ENCODE peak calls at places on chromosomes 3 and 15, in seven cellular contexts. One of them, this sample, is unnamed.
A peak's percentile ranks its signal among the peaks of the same experiment; 100 is the strongest.

GRCh38 chr3:69776289-69776688 is 37.0 kb downstream of the MITF start:
- DNase-seq in psoas muscle: no peak
- DNase-seq in progenitor cell of endocrine pancreas: no peak
- DNase-seq in AG09309: no peak
- DNase-seq in neural crest cell: no peak
- DNase-seq in ovary: no peak
- DNase-seq in epithelial cell of esophagus: no peak
- DNase-seq in this sample: no peak

GRCh38 chr3:197353867-197354180 is 55.4 kb upstream of the DLG1 start:
- DNase-seq in psoas muscle: no peak
- DNase-seq in progenitor cell of endocrine pancreas: no peak
- DNase-seq in AG09309: no peak
- DNase-seq in neural crest cell: no peak
- DNase-seq in ovary: no peak
- DNase-seq in epithelial cell of esophagus: no peak
- DNase-seq in this sample: peak; percentile 34

GRCh38 chr3:21013566-21013965 is 737.4 kb downstream of the ZNF385D start:
- DNase-seq in psoas muscle: no peak
- DNase-seq in progenitor cell of endocrine pancreas: no peak
- DNase-seq in AG09309: no peak
- DNase-seq in neural crest cell: no peak
- DNase-seq in ovary: no peak
- DNase-seq in epithelial cell of esophagus: peak; percentile 74
- DNase-seq in this sample: no peak

GRCh38 chr3:36606871-36607765 is 157.2 kb downstream of the DCLK3 start:
- DNase-seq in psoas muscle: no peak
- DNase-seq in progenitor cell of endocrine pancreas: no peak
- DNase-seq in AG09309: peak; percentile 34
- DNase-seq in neural crest cell: no peak
- DNase-seq in ovary: no peak
- DNase-seq in epithelial cell of esophagus: no peak
- DNase-seq in this sample: no peak

GRCh38 chr3:186042036-186042435 is 66.9 kb downstream of the ETV5 start:
- DNase-seq in psoas muscle: no peak
- DNase-seq in progenitor cell of endocrine pancreas: no peak
- DNase-seq in AG09309: no peak
- DNase-seq in neural crest cell: no peak
- DNase-seq in ovary: no peak
- DNase-seq in epithelial cell of esophagus: no peak
- DNase-seq in this sample: no peak

GRCh38 chr3:8371085-8371551 is 130.5 kb upstream of the LMCD1 start:
- DNase-seq in psoas muscle: no peak
- DNase-seq in progenitor cell of endocrine pancreas: no peak
- DNase-seq in AG09309: peak; percentile 61
- DNase-seq in neural crest cell: no peak
- DNase-seq in ovary: no peak
- DNase-seq in epithelial cell of esophagus: peak; percentile 29
- DNase-seq in this sample: no peak

GRCh38 chr3:141454906-141455602 is 31.8 kb upstream of the RASA2 start:
- DNase-seq in psoas muscle: no peak
- DNase-seq in progenitor cell of endocrine pancreas: no peak
- DNase-seq in AG09309: peak; percentile 62
- DNase-seq in neural crest cell: no peak
- DNase-seq in ovary: no peak
- DNase-seq in epithelial cell of esophagus: peak; percentile 88
- DNase-seq in this sample: peak; percentile 80

GRCh38 chr3:14650193-14650592 is 1.4 kb upstream of the CCDC174 start:
- DNase-seq in psoas muscle: no peak
- DNase-seq in progenitor cell of endocrine pancreas: no peak
- DNase-seq in AG09309: no peak
- DNase-seq in neural crest cell: no peak
- DNase-seq in ovary: no peak
- DNase-seq in epithelial cell of esophagus: no peak
- DNase-seq in this sample: no peak

GRCh38 chr3:29144807-29145206 is 136.1 kb upstream of the RBMS3 start:
- DNase-seq in psoas muscle: no peak
- DNase-seq in progenitor cell of endocrine pancreas: no peak
- DNase-seq in AG09309: peak; percentile 8
- DNase-seq in neural crest cell: no peak
- DNase-seq in ovary: peak; percentile 29
- DNase-seq in epithelial cell of esophagus: peak; percentile 58
- DNase-seq in this sample: no peak

GRCh38 chr3:58731673-58732072 is 65.1 kb upstream of the FAM3D start:
- DNase-seq in psoas muscle: no peak
- DNase-seq in progenitor cell of endocrine pancreas: no peak
- DNase-seq in AG09309: no peak
- DNase-seq in neural crest cell: no peak
- DNase-seq in ovary: no peak
- DNase-seq in epithelial cell of esophagus: no peak
- DNase-seq in this sample: no peak

GRCh38 chr3:37279226-37279625 is 104.8 kb upstream of the LRRFIP2 start:
- DNase-seq in psoas muscle: no peak
- DNase-seq in progenitor cell of endocrine pancreas: no peak
- DNase-seq in AG09309: no peak
- DNase-seq in neural crest cell: no peak
- DNase-seq in ovary: no peak
- DNase-seq in epithelial cell of esophagus: no peak
- DNase-seq in this sample: no peak

GRCh38 chr3:12753275-12754028 is 5.6 kb downstream of the TMEM40 start:
- DNase-seq in psoas muscle: no peak
- DNase-seq in progenitor cell of endocrine pancreas: no peak
- DNase-seq in AG09309: no peak
- DNase-seq in neural crest cell: no peak
- DNase-seq in ovary: no peak
- DNase-seq in epithelial cell of esophagus: peak; percentile 85
- DNase-seq in this sample: no peak

GRCh38 chr15:75104804-75105557 is 81.6 kb downstream of the PPCDC start:
- DNase-seq in psoas muscle: no peak
- DNase-seq in progenitor cell of endocrine pancreas: no peak
- DNase-seq in AG09309: peak; percentile 78
- DNase-seq in neural crest cell: no peak
- DNase-seq in ovary: no peak
- DNase-seq in epithelial cell of esophagus: peak; percentile 95
- DNase-seq in this sample: no peak

GRCh38 chr3:127747066-127747465 is 74.3 kb downstream of the ABTB1 start:
- DNase-seq in psoas muscle: no peak
- DNase-seq in progenitor cell of endocrine pancreas: no peak
- DNase-seq in AG09309: no peak
- DNase-seq in neural crest cell: no peak
- DNase-seq in ovary: no peak
- DNase-seq in epithelial cell of esophagus: no peak
- DNase-seq in this sample: no peak

GRCh38 chr3:127744875-127745274 is 72.1 kb downstream of the ABTB1 start:
- DNase-seq in psoas muscle: no peak
- DNase-seq in progenitor cell of endocrine pancreas: no peak
- DNase-seq in AG09309: no peak
- DNase-seq in neural crest cell: no peak
- DNase-seq in ovary: no peak
- DNase-seq in epithelial cell of esophagus: no peak
- DNase-seq in this sample: no peak

GRCh38 chr3:127745656-127746399 is 73.1 kb downstream of the ABTB1 start:
- DNase-seq in psoas muscle: no peak
- DNase-seq in progenitor cell of endocrine pancreas: no peak
- DNase-seq in AG09309: no peak
- DNase-seq in neural crest cell: no peak
- DNase-seq in ovary: no peak
- DNase-seq in epithelial cell of esophagus: no peak
- DNase-seq in this sample: no peak

GRCh38 chr3:127747751-127748521 is 74.4 kb downstream of the MGLL start:
- DNase-seq in psoas muscle: peak; percentile 90
- DNase-seq in progenitor cell of endocrine pancreas: no peak
- DNase-seq in AG09309: peak; percentile 78
- DNase-seq in neural crest cell: no peak
- DNase-seq in ovary: no peak
- DNase-seq in epithelial cell of esophagus: peak; percentile 88
- DNase-seq in this sample: no peak

DNA sequence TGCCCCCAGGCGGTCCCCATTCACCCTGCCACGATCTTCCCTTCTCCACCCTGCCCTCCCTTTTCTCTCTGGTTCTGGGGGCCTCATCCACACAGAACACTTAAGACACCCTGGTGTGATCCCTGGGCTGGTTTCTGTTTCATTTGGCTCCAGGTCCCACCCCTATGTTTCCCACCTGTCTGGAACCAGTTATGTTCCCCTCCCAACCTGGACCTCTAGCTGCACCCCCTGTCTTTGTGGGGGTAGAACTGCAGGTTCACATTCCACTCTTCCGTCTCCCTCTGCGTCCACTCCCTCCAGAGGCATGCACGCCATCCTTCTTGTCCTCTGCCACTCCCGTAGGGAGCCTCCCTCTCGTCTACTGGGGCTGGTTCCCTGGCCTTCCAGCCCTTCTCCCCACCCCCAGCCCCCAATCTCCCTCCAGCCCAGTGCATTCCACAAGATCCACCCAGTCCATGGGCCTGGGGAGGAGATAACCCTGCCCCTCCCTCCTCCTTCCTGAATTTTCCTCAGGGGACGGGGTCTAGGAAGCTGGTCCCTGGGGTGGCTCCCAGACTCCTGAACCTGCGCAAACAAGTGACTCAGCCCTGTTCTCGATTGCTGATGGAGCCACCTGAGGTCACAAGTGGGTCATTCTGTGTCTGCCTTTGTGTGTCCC is 73.8 kb downstream of the ABTB1 start:
- DNase-seq in psoas muscle: peak; percentile 65
- DNase-seq in progenitor cell of endocrine pancreas: no peak
- DNase-seq in AG09309: no peak
- DNase-seq in neural crest cell: no peak
- DNase-seq in ovary: no peak
- DNase-seq in epithelial cell of esophagus: peak; percentile 36
- DNase-seq in this sample: no peak
- TF ChIP-seq CTCF in psoas muscle: peak; percentile 25
- TF ChIP-seq CTCF in progenitor cell of endocrine pancreas: no peak
- TF ChIP-seq CTCF in AG09309: peak; percentile 12
- TF ChIP-seq CTCF in neural crest cell: no peak
- TF ChIP-seq CTCF in ovary: no peak
- TF ChIP-seq CTCF in epithelial cell of esophagus: no peak
- TF ChIP-seq CTCF in this sample: no peak

DNA sequence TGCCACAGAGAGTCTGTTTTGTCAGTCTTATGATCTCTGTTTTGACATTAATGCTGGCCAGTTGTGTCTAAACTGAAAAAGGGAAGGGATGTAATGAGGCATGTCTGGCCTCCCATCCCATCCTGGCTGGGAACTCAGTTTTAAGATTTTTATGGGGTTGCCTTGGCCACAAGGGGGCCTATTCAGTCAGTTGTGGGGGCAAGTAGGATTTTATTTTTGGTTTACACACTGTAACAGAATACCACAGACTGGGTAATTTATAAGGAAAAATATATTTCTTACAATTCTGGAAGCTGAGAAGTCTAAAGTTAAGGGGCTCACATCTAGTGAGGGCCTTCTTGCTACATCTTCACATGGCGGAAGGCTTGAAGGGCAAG is 129.8 kb downstream of the TMEM108 start:
- DNase-seq in psoas muscle: no peak
- DNase-seq in progenitor cell of endocrine pancreas: no peak
- DNase-seq in AG09309: no peak
- DNase-seq in neural crest cell: no peak
- DNase-seq in ovary: no peak
- DNase-seq in epithelial cell of esophagus: no peak
- DNase-seq in this sample: no peak
- TF ChIP-seq CTCF in psoas muscle: no peak
- TF ChIP-seq CTCF in progenitor cell of endocrine pancreas: no peak
- TF ChIP-seq CTCF in AG09309: peak; percentile 9
- TF ChIP-seq CTCF in neural crest cell: no peak
- TF ChIP-seq CTCF in ovary: no peak
- TF ChIP-seq CTCF in epithelial cell of esophagus: no peak
- TF ChIP-seq CTCF in this sample: no peak

GRCh38 chr3:149371001-149371722 is 6.3 kb downstream of the TM4SF1 start:
- DNase-seq in psoas muscle: no peak
- DNase-seq in progenitor cell of endocrine pancreas: no peak
- DNase-seq in AG09309: no peak
- DNase-seq in neural crest cell: no peak
- DNase-seq in ovary: no peak
- DNase-seq in epithelial cell of esophagus: peak; percentile 78
- DNase-seq in this sample: no peak
- TF ChIP-seq CTCF in psoas muscle: no peak
- TF ChIP-seq CTCF in progenitor cell of endocrine pancreas: no peak
- TF ChIP-seq CTCF in AG09309: no peak
- TF ChIP-seq CTCF in neural crest cell: no peak
- TF ChIP-seq CTCF in ovary: no peak
- TF ChIP-seq CTCF in epithelial cell of esophagus: peak; percentile 41
- TF ChIP-seq CTCF in this sample: no peak

GRCh38 chr3:193498195-193498594 is 56.5 kb downstream of the ATP13A4 start:
- DNase-seq in psoas muscle: no peak
- DNase-seq in progenitor cell of endocrine pancreas: no peak
- DNase-seq in AG09309: no peak
- DNase-seq in neural crest cell: no peak
- DNase-seq in ovary: no peak
- DNase-seq in epithelial cell of esophagus: no peak
- DNase-seq in this sample: no peak

GRCh38 chr3:193499801-193500485 is 54.8 kb downstream of the ATP13A4 start:
- DNase-seq in psoas muscle: no peak
- DNase-seq in progenitor cell of endocrine pancreas: no peak
- DNase-seq in AG09309: no peak
- DNase-seq in neural crest cell: no peak
- DNase-seq in ovary: no peak
- DNase-seq in epithelial cell of esophagus: peak; percentile 91
- DNase-seq in this sample: no peak

GRCh38 chr3:193507566-193507965 is 47.1 kb downstream of the ATP13A4 start:
- DNase-seq in psoas muscle: no peak
- DNase-seq in progenitor cell of endocrine pancreas: no peak
- DNase-seq in AG09309: no peak
- DNase-seq in neural crest cell: no peak
- DNase-seq in ovary: no peak
- DNase-seq in epithelial cell of esophagus: peak; percentile 41
- DNase-seq in this sample: no peak

GRCh38 chr3:193499152-193499551 is 55.5 kb downstream of the ATP13A4 start:
- DNase-seq in psoas muscle: no peak
- DNase-seq in progenitor cell of endocrine pancreas: no peak
- DNase-seq in AG09309: no peak
- DNase-seq in neural crest cell: no peak
- DNase-seq in ovary: no peak
- DNase-seq in epithelial cell of esophagus: peak; percentile 86
- DNase-seq in this sample: no peak

GRCh38 chr3:193502871-193503270 is 51.8 kb downstream of the ATP13A4 start:
- DNase-seq in psoas muscle: no peak
- DNase-seq in progenitor cell of endocrine pancreas: no peak
- DNase-seq in AG09309: no peak
- DNase-seq in neural crest cell: no peak
- DNase-seq in ovary: no peak
- DNase-seq in epithelial cell of esophagus: no peak
- DNase-seq in this sample: no peak
- TF ChIP-seq CTCF in psoas muscle: no peak
- TF ChIP-seq CTCF in progenitor cell of endocrine pancreas: no peak
- TF ChIP-seq CTCF in AG09309: no peak
- TF ChIP-seq CTCF in neural crest cell: no peak
- TF ChIP-seq CTCF in ovary: no peak
- TF ChIP-seq CTCF in epithelial cell of esophagus: no peak
- TF ChIP-seq CTCF in this sample: no peak

This sample was measured in D721Med.